ENCODE peak calls at places on chromosomes 4 and X, in five cellular contexts. W is astrocyte of the cerebellum, B is hepatocyte, A is GM20000, H is astrocyte of the spinal cord. U is an unnamed sample.

GRCh38 chr4:73702796-73703287 is 37.5 kb upstream of the CXCL8 start:
- DNase-seq in A (no peak), W (no peak), B (no peak), H (no peak), U (no peak)

GRCh38 chr4:189304179-189304578 is 636.5 kb upstream of the FRG1 start:
- DNase-seq in H (no peak), W (no peak), B (no peak), A (no peak), U (no peak)

GRCh38 chr4:1463088-1463926 is 57.1 kb upstream of the NKX1-1 start:
- DNase-seq in B (peak; percentile 57), A (no peak), H (no peak), W (no peak), U (peak; percentile 82)

GRCh38 chrX:87299563-87300160 is 217.9 kb upstream of the KLHL4 start:
- DNase-seq in H (peak; percentile 11), A (peak; percentile 0), B (peak; percentile 32), W (peak; percentile 20), U (no peak)

GRCh38 chr4:184471872-184472539 is 2.3 kb downstream of the IRF2 start:
- DNase-seq in H (peak; percentile 42), B (peak; percentile 43), W (no peak), A (peak; percentile 52), U (no peak)

GRCh38 chr4:101136373-101137370 is 210.7 kb downstream of the PPP3CA start:
- DNase-seq in H (no peak), A (no peak), B (no peak), W (no peak), U (no peak)

GRCh38 chrX:138986866-138987265 is 275.3 kb upstream of the FGF13 start:
- DNase-seq in H (peak; percentile 5), W (no peak), B (no peak), A (no peak), U (no peak)

GRCh38 chr4:87489678-87490077 is 39.5 kb downstream of the SPARCL1 start:
- DNase-seq in B (no peak), A (no peak), W (no peak), H (no peak), U (no peak)

GRCh38 chr4:76341063-76341462 is 34.5 kb downstream of the STBD1 start:
- DNase-seq in W (no peak), H (peak; percentile 63), A (no peak), B (peak; percentile 60), U (no peak)

GRCh38 chrX:6660567-6661252 is 125.8 kb upstream of the VCX3A start:
- DNase-seq in H (no peak), B (no peak), W (no peak), A (no peak), U (no peak)

GRCh38 chr4:7999279-7999678 is 59.6 kb upstream of the AFAP1 start:
- DNase-seq in H (no peak), B (no peak), A (no peak), W (no peak), U (no peak)

GRCh38 chr4:16026155-16026761 is 57.6 kb downstream of the PROM1 start:
- DNase-seq in B (peak; percentile 75), A (peak; percentile 46), W (peak; percentile 60), H (peak; percentile 66), U (no peak)

GRCh38 chr4:175405961-175406360 is 406.1 kb downstream of the GPM6A start:
- DNase-seq in W (no peak), H (no peak), B (no peak), A (no peak), U (no peak)

GRCh38 chr4:101953949-101954348 is 163.4 kb downstream of the BANK1 start:
- DNase-seq in B (peak; percentile 14), H (peak; percentile 52), W (peak; percentile 18), A (no peak), U (no peak)

GRCh38 chr4:81198151-81198550 is 16.9 kb downstream of the PRKG2 start:
- DNase-seq in A (no peak), W (no peak), H (peak; percentile 2), B (no peak), U (no peak)

GRCh38 chr4:12393631-12394262 is 965.1 kb upstream of the HS3ST1 start:
- DNase-seq in A (no peak), W (no peak), B (no peak), H (no peak), U (no peak)

DNA sequence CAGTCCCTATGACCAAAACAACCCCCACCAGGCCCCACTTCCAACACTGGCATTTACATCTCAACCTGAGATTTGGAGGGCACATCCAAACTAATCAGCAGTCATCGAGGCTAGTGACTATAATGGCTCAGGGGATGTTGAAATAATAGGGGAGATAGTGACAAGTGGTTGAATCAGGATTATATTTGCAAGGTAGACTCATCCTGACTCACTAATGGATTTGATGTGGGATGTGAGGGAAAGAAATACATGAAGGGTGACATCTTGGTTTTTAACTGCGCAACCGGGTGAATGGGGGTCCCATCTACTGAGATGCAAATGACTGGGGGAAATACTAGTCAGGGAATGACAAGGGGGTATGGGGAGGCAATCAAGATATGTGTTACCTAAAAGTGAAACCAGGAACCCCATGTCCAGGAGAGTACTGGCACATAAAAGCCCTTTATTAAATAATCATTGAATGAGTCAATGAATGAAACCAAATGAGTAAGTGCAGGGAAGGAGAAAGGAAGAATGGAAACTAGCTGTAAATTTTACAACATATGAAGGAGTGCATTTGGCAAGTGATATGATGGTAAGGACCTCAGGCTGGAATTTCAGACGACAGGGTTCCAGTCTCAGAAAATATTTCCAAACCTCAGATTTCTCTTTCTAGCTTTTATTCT is 78.3 kb downstream of the PARM1 start:
- DNase-seq in B (no peak), A (no peak), H (no peak), W (no peak), U (no peak)
- TF ChIP-seq CTCF in B (no peak), A (no peak), H (no peak), W (no peak), U (no peak)

DNA sequence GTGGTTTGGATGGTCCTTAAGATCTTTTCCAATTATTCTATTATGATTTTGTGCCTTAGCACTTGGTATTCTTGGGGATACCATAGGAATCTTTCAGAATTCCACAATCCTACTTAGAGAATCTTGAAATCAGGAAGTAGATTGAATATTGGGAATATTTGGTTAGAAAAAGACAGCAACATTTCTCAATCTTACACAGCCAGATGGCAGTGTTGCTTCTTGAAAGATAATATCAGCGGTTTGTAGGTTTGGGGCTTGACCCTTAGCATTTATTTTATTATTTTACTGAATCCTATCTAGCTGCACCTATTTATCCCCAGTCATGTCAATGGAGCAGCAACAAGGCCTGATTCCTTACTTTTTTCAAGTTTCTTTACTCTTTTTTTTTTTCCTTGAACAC is 28.6 kb downstream of the MAGEB1 start:
- DNase-seq in A (no peak), W (no peak), B (no peak), H (peak; percentile 13), U (no peak)
- TF ChIP-seq CTCF in A (no peak), W (no peak), B (peak; percentile 48), H (peak; percentile 12), U (peak; percentile 70)

GRCh38 chr4:161256716-161257115 is 907.1 kb downstream of the FSTL5 start:
- DNase-seq in W (no peak), B (peak; percentile 7), A (no peak), H (no peak), U (no peak)
- TF ChIP-seq CTCF in W (peak; percentile 3), B (peak; percentile 17), A (no peak), H (peak; percentile 25), U (no peak)

DNA sequence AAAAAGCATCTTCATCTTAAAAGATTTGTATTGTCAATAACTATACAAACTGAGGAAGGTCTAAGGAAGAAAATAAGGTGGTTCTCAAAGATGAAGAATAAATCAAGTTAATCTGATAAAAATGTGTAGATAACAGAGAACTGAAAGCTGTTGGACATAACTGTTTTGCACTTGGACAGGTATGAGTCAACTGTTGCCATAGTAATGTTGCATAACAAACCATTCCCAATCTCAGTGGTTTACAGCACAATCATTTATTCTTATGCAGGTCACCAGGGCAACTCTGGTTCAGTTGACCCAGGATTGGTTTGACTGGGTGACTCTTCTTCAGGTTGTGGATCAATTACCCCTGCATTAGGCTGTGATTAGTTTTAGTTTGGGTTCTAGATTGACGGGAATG is 2197.7 kb downstream of the ARAP2 start:
- DNase-seq in H (peak; percentile 74), A (no peak), W (peak; percentile 29), B (peak; percentile 13), U (no peak)
- TF ChIP-seq CTCF in H (no peak), A (no peak), W (no peak), B (no peak), U (no peak)